ENCODE peak calls at places on chromosomes 4 and X, in eight cellular contexts. R is cardiac muscle cell, Y is retinal pigment epithelial cell, M is brain microvascular endothelial cell, B is HL-60, D is GM10248, G is WTC11, Q is fibroblast of mammary gland. L is an unnamed sample.

GRCh38 chr4:15317246-15317645 is 110.6 kb upstream of the C1QTNF7 start:
- DNase-seq in R (no peak), Y (no peak), M (no peak), B (no peak), D (no peak), G (no peak), Q (peak; percentile 49), L (no peak)

GRCh38 chr4:101556845-101557244 is 209.5 kb upstream of the PPP3CA start:
- DNase-seq in R (no peak), Y (no peak), M (no peak), B (peak; percentile 21), D (no peak), G (no peak), Q (no peak), L (no peak)

GRCh38 chr4:47692691-47693090 is 145.2 kb downstream of the CORIN start:
- DNase-seq in R (no peak), Y (no peak), M (no peak), B (no peak), D (no peak), G (no peak), Q (no peak), L (no peak)

GRCh38 chrX:121571333-121571732 is 523.9 kb downstream of the GLUD2 start:
- DNase-seq in R (no peak), Y (no peak), M (no peak), B (no peak), D (no peak), G (no peak), Q (peak; percentile 2), L (no peak)

GRCh38 chr4:166972071-166972470 is 262.2 kb downstream of the SPOCK3 start:
- DNase-seq in R (no peak), Y (peak; percentile 64), M (peak; percentile 0), B (no peak), D (no peak), G (no peak), Q (peak; percentile 51), L (no peak)

GRCh38 chrX:47235691-47236103 is 2.9 kb downstream of the USP11 start:
- DNase-seq in R (no peak), Y (no peak), M (no peak), B (no peak), D (no peak), G (no peak), Q (peak; percentile 57), L (no peak)

GRCh38 chrX:129665916-129666644 is 11.3 kb upstream of the APLN start:
- DNase-seq in R (no peak), Y (no peak), M (peak; percentile 77), B (no peak), D (no peak), G (no peak), Q (peak; percentile 76), L (no peak)

GRCh38 chr4:80361329-80361900 is 25.9 kb downstream of the CFAP299 start:
- DNase-seq in R (peak; percentile 17), Y (no peak), M (no peak), B (no peak), D (peak; percentile 20), G (no peak), Q (peak; percentile 48), L (no peak)

GRCh38 chr4:122012735-122013134 is 60.9 kb upstream of the TRPC3 start:
- DNase-seq in R (no peak), Y (no peak), M (peak; percentile 11), B (no peak), D (no peak), G (no peak), Q (peak; percentile 62), L (no peak)

GRCh38 chr4:119835511-119835910 is 206.9 kb upstream of the PDE5A start:
- DNase-seq in R (no peak), Y (no peak), M (no peak), B (no peak), D (no peak), G (no peak), Q (peak; percentile 46), L (no peak)

GRCh38 chr4:153127773-153128494 is 76.3 kb upstream of the TRIM2 start:
- DNase-seq in R (peak; percentile 91), Y (no peak), M (peak; percentile 90), B (peak; percentile 79), D (peak; percentile 74), G (peak; percentile 91), Q (peak; percentile 78), L (peak; percentile 74)

GRCh38 chr4:106062452-106062875 is 167.2 kb downstream of the NPNT start:
- DNase-seq in R (no peak), Y (peak; percentile 87), M (peak; percentile 64), B (no peak), D (no peak), G (no peak), Q (peak; percentile 53), L (no peak)

GRCh38 chrX:131987252-131987651 is 35.9 kb upstream of the STK26 start:
- DNase-seq in R (no peak), Y (no peak), M (no peak), B (peak; percentile 61), D (peak; percentile 37), G (no peak), Q (no peak), L (peak; percentile 39)

GRCh38 chrX:69535661-69536060 is 31.5 kb downstream of the NALF2 start:
- DNase-seq in R (no peak), Y (no peak), M (no peak), B (no peak), D (no peak), G (no peak), Q (no peak), L (no peak)

GRCh38 chr4:76252271-76252653 is 741 bp downstream of the FAM47E start:
- DNase-seq in R (no peak), Y (no peak), M (no peak), B (no peak), D (no peak), G (no peak), Q (no peak), L (no peak)

GRCh38 chr4:10924274-10924673 is 239.7 kb upstream of the CLNK start:
- DNase-seq in R (no peak), Y (no peak), M (no peak), B (no peak), D (no peak), G (no peak), Q (no peak), L (no peak)

GRCh38 chr4:140764785-140765392 is 8.7 kb upstream of the TBC1D9 start:
- DNase-seq in R (peak; percentile 38), Y (no peak), M (no peak), B (no peak), D (no peak), G (no peak), Q (no peak), L (no peak)

GRCh38 chrX:39730671-39731389 is 366.9 kb downstream of the BCOR start:
- DNase-seq in R (peak; percentile 71), Y (peak; percentile 45), M (peak; percentile 59), B (peak; percentile 55), D (peak; percentile 63), G (peak; percentile 60), Q (peak; percentile 87), L (peak; percentile 74)

GRCh38 chr4:145786261-145786660 is 106.3 kb downstream of the C4orf51 start:
- DNase-seq in R (no peak), Y (no peak), M (no peak), B (no peak), D (no peak), G (no peak), Q (no peak), L (no peak)

GRCh38 chr4:60923075-60923474 is 277.1 kb upstream of the ADGRL3 start:
- DNase-seq in R (no peak), Y (no peak), M (no peak), B (no peak), D (no peak), G (no peak), Q (no peak), L (no peak)

GRCh38 chr4:121514443-121514842 is 133.6 kb upstream of the QRFPR start:
- DNase-seq in R (no peak), Y (no peak), M (no peak), B (no peak), D (no peak), G (peak; percentile 71), Q (no peak), L (no peak)

GRCh38 chr4:178273168-178273567 is 830.9 kb upstream of the AGA start:
- DNase-seq in R (no peak), Y (no peak), M (no peak), B (no peak), D (no peak), G (no peak), Q (no peak), L (no peak)

GRCh38 chr4:178271386-178271785 is 829.1 kb upstream of the AGA start:
- DNase-seq in R (no peak), Y (no peak), M (no peak), B (no peak), D (no peak), G (no peak), Q (no peak), L (no peak)

GRCh38 chr4:178275671-178276360 is 833.6 kb upstream of the AGA start:
- DNase-seq in R (no peak), Y (no peak), M (no peak), B (no peak), D (no peak), G (peak; percentile 62), Q (no peak), L (no peak)
- TF ChIP-seq CTCF in R (no peak), Y (peak; percentile 20), M (no peak), B (no peak), D (peak; percentile 2), G (peak; percentile 60), Q (no peak), L (peak; percentile 37)

DNA sequence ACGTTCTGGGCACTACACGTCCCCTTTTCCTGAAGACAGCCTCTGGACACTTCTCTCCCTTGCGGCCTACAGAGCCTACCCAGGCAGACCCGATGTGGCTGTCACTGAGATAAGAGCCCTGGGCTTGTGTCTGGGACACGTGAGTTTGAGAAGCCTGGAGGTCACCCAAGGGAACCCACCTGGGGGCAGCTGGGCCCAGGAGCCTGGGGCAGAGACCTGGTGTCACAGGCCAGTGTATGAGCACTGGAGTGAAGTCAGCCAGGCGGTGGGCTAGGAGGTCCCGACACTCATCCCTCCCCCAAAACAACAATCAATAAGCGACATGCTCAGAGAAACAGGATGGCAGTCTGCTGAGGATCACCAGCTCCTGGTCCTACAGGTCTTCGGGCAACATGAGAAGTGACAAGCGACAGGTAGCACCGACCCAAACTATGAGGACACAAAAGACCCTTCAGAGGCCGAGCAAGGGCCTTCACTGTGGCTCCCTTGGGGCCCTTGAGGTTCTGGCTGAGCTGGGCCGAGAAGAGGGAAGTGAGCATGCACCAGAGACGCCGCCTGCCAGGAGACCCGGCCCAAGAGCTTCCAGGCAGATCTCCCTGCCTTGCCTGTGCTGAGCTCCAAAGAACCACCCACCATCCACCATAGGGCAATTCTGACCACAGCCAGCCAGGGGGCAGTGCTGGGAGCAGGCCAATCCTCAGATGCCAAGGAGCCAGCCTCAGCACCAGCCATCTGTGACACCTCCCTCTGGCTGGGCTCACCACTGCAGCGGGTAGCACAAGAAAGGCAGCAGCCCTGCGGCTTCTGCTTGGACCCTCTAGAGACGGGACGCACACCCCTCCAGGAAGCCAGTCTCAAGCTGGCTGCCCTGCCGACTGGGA is 11.0 kb upstream of the DUSP9 start:
- DNase-seq in R (no peak), Y (no peak), M (no peak), B (peak; percentile 50), D (peak; percentile 26), G (peak; percentile 70), Q (peak; percentile 4), L (peak; percentile 22)
- TF ChIP-seq CTCF in R (peak; percentile 37), Y (peak; percentile 66), M (peak; percentile 62), B (peak; percentile 59), D (peak; percentile 28), G (no peak), Q (peak; percentile 25), L (peak; percentile 37)

GRCh38 chrX:86806786-86807185 is 658.5 kb downstream of the DACH2 start:
- DNase-seq in R (peak; percentile 52), Y (no peak), M (peak; percentile 2), B (peak; percentile 11), D (peak; percentile 6), G (peak; percentile 21), Q (peak; percentile 1), L (peak; percentile 20)
- TF ChIP-seq CTCF in R (no peak), Y (peak; percentile 28), M (peak; percentile 40), B (peak; percentile 1), D (peak; percentile 18), G (no peak), Q (peak; percentile 40), L (peak; percentile 61)

GRCh38 chr4:21986312-21986711 is 37.7 kb upstream of the KCNIP4 start:
- DNase-seq in R (no peak), Y (no peak), M (no peak), B (no peak), D (no peak), G (no peak), Q (no peak), L (no peak)
- TF ChIP-seq CTCF in R (no peak), Y (no peak), M (no peak), B (no peak), D (no peak), G (no peak), Q (no peak), L (no peak)

L was measured in GM13977.